ENCODE peak calls at places on chromosomes 1 and 21, in five cellular contexts. E is astrocyte, W is Panc1, U is lower lobe of right lung, R is heart left ventricle. S is an unnamed sample.

GRCh38 chr1:182143825-182144661 is 82.5 kb upstream of the ZNF648 start:
- DNase-seq in E (peak), W (no peak), U (peak), R (peak), S (no peak)

GRCh38 chr1:102970496-102971078 is 137.7 kb downstream of the COL11A1 start:
- DNase-seq in E (peak), W (peak), U (no peak), R (no peak), S (peak)

GRCh38 chr1:53545663-53546408 is 86.6 kb downstream of the DMRTB1 start:
- DNase-seq in E (no peak), W (no peak), U (peak), R (peak), S (no peak)

GRCh38 chr1:18875107-18875795 is 15.8 kb upstream of the TAS1R2 start:
- DNase-seq in E (peak), W (peak), U (peak), R (peak), S (peak)

GRCh38 chr1:210360852-210361477 is 32.3 kb downstream of the HHAT start:
- DNase-seq in E (peak), W (peak), U (no peak), R (no peak), S (peak)

GRCh38 chr1:185987611-185988441 is 253.6 kb downstream of the HMCN1 start:
- DNase-seq in E (no peak), W (no peak), U (no peak), R (no peak), S (no peak)

GRCh38 chr1:234730542-234731370 is 120.8 kb upstream of the IRF2BP2 start:
- DNase-seq in E (no peak), W (no peak), U (no peak), R (no peak), S (no peak)

GRCh38 chr21:28832013-28832714 is 160.5 kb downstream of the LTN1 start:
- DNase-seq in E (peak), W (peak), U (no peak), R (no peak), S (no peak)

GRCh38 chr1:8889925-8890785 is 11.7 kb upstream of the ENO1 start:
- DNase-seq in E (peak), W (no peak), U (peak), R (peak), S (peak)

GRCh38 chr1:2050793-2051682 is 827 bp downstream of the PRKCZ start:
- DNase-seq in E (no peak), W (no peak), U (no peak), R (no peak), S (no peak)

GRCh38 chr1:39776400-39776713 is 5.2 kb upstream of the OXCT2 start:
- DNase-seq in E (no peak), W (no peak), U (peak), R (no peak), S (no peak)

GRCh38 chr1:115063238-115063901 is 25.9 kb downstream of the TSPAN2 start:
- DNase-seq in E (peak), W (no peak), U (no peak), R (no peak), S (no peak)

GRCh38 chr1:117555806-117556205 is 50.0 kb upstream of the TENT5C start:
- DNase-seq in E (no peak), W (no peak), U (no peak), R (no peak), S (no peak)

GRCh38 chr1:114263343-114263742 is 109.7 kb upstream of the SYT6 start:
- DNase-seq in E (no peak), W (no peak), U (no peak), R (no peak), S (no peak)

GRCh38 chr1:149927056-149927534 is 508 bp downstream of the SF3B4 start:
- DNase-seq in E (no peak), W (no peak), U (no peak), R (no peak), S (no peak)

GRCh38 chr1:243471754-243472725 is 216.2 kb downstream of the SDCCAG8 start:
- DNase-seq in E (peak), W (no peak), U (no peak), R (no peak), S (no peak)

GRCh38 chr1:53683986-53684740 is 54.8 kb downstream of the GLIS1 start:
- DNase-seq in E (no peak), W (no peak), U (no peak), R (no peak), S (no peak)

GRCh38 chr1:97340951-97341350 is 579.9 kb downstream of the DPYD start:
- DNase-seq in E (peak), W (no peak), U (no peak), R (no peak), S (peak)

GRCh38 chr1:84271452-84272273 is 29.8 kb upstream of the SAMD13 start:
- DNase-seq in E (peak), W (no peak), U (no peak), R (no peak), S (no peak)

GRCh38 chr1:44500181-44501021 is 95.3 kb downstream of the RNF220 start:
- DNase-seq in E (peak), W (no peak), U (no peak), R (no peak), S (peak)

GRCh38 chr1:8472668-8473067 is 154.8 kb downstream of the SLC45A1 start:
- DNase-seq in E (no peak), W (no peak), U (no peak), R (no peak), S (no peak)

GRCh38 chr1:234958702-234959649 is 169.7 kb downstream of the TOMM20 start:
- DNase-seq in E (no peak), W (no peak), U (no peak), R (no peak), S (no peak)

GRCh38 chr1:50976890-50977574 is 7.0 kb downstream of the CDKN2C start:
- DNase-seq in E (peak), W (no peak), U (no peak), R (peak), S (no peak)

GRCh38 chr1:59926381-59927243 is at the start of gene CYP2J2:
- DNase-seq in E (peak), W (no peak), U (peak), R (peak), S (no peak)

GRCh38 chr1:54551891-54552290 is 3.9 kb downstream of the ACOT11 start:
- DNase-seq in E (no peak), W (no peak), U (no peak), R (no peak), S (no peak)

GRCh38 chr1:162500805-162501204 is 3.2 kb downstream of the UHMK1 start:
- DNase-seq in E (no peak), W (no peak), U (no peak), R (no peak), S (no peak)

GRCh38 chr21:41622831-41623548 is 115.0 kb upstream of the TMPRSS2 start:
- DNase-seq in E (peak), W (no peak), U (no peak), R (no peak), S (no peak)

GRCh38 chr1:35452086-35452485 is 105.1 kb downstream of the KIAA0319L start:
- DNase-seq in E (no peak), W (no peak), U (peak), R (peak), S (no peak)

GRCh38 chr1:109543988-109544735 is 4.3 kb upstream of the GNAI3 start:
- DNase-seq in E (no peak), W (no peak), U (no peak), R (no peak), S (no peak)

GRCh38 chr1:61606448-61607312 is 118.3 kb downstream of the TM2D1 start:
- DNase-seq in E (peak), W (no peak), U (peak), R (peak), S (peak)

GRCh38 chr1:51564124-51564523 is 45.1 kb upstream of the EPS15 start:
- DNase-seq in E (no peak), W (no peak), U (no peak), R (no peak), S (peak)

GRCh38 chr1:107683198-107683657 is 281.8 kb downstream of the VAV3 start:
- DNase-seq in E (no peak), W (no peak), U (no peak), R (no peak), S (no peak)

GRCh38 chr1:177355575-177355974 is 184.8 kb downstream of the BRINP2 start:
- DNase-seq in E (peak), W (peak), U (no peak), R (no peak), S (peak)

GRCh38 chr1:6519491-6519934 is 28.0 kb upstream of the PLEKHG5 start:
- DNase-seq in E (peak), W (no peak), U (no peak), R (no peak), S (no peak)

GRCh38 chr1:220484135-220484534 is 43.8 kb upstream of the MARK1 start:
- DNase-seq in E (no peak), W (no peak), U (no peak), R (no peak), S (no peak)

GRCh38 chr1:10781137-10781536 is 15.3 kb downstream of the CASZ1 start:
- DNase-seq in E (no peak), W (no peak), U (peak), R (peak), S (no peak)

GRCh38 chr1:4033129-4033676 is 133.1 kb upstream of the C1orf174 start:
- DNase-seq in E (no peak), W (no peak), U (no peak), R (no peak), S (no peak)

GRCh38 chr1:85200367-85200869 is 398 bp downstream of the SYDE2 start:
- DNase-seq in E (no peak), W (no peak), U (peak), R (peak), S (no peak)

GRCh38 chr1:6016191-6016865 is 24.1 kb upstream of the NPHP4 start:
- DNase-seq in E (peak), W (no peak), U (no peak), R (peak), S (peak)

DNA sequence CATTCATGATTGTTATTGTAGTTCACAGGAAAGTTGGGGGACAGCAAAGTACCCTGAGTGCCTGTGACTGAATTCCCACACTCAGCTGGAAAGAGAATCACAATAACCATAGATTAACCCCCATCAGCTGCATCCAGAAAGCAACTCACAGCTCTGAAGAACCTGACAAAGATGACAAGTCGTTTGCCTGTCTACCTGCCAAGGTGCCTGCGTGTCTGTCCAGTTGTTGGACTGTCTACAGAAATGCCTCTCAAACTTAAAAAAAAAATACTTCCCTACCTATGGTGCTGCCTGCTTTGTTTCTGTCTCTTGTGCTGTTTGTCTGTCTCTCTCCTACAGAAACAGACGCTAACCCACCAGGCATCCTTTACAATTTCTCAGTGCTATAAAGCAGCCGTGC is 154.7 kb upstream of the HMGB4 start:
- DNase-seq in E (no peak), W (no peak), U (no peak), R (no peak), S (no peak)
- TF ChIP-seq CTCF in E (no peak), W (no peak), U (no peak), R (no peak), S (no peak)

DNA sequence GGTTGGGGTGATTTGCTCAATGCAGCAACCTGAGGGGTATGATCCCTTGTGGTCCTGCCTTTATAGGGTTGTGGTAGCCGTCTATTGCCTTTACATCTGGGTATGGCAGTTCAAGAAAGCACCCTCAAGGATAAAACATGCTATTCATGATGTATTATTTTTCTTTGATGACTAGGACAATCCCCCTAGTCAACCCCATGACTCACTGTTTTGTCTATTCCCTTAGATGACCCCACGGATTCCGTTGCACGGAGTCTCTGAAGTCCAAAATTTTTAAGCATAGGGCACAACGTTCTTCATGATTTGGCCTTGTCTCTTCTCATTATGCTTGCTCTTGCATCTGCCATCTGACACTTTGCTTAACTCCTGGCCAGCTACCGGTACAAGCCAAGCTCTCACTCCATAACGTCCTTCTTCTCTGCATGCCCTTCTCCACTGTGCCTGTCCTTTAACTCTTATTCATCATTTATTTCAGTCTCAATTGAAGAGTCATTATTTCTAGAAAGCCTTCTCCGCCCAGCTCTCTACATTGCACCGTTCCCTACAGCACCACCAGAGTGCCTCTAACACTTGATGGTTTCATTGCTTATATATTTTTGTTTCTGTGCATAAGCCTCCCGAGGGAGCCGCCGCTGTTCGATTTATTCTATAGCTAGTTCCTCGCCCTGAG is 838 bp upstream of the DISP1 start:
- DNase-seq in E (peak), W (no peak), U (no peak), R (no peak), S (peak)
- H3K4me3 ChIP-seq in E (peak), W (peak), U (peak), R (peak), S (peak)

DNA sequence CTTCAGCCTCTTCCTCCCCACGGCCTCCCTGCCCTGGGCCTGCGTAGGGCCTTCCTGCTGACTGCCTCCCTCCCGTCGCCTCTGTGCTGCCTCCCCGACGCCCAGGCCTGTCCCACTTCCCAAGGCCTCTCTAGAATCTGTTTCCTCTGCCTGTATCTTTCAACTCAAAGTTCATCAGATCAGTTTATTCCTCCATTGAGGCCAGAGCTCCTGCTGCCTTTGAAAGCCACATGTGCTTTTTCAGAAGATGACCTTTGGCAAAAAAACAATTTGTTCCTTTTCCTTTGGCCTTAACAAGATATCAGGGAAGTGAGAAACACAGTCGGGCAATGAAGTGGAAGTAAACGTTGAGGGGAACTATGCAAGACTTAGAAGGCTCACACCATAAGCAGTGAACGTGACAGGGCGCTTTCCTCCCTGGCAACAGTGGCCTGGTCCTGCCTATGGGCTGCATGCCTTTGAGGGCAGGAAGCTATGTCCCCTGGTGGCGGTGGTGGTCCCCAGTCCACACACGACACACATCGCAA is 85.9 kb downstream of the PSMG1 start:
- DNase-seq in E (no peak), W (no peak), U (peak), R (peak), S (no peak)
- H3K27ac ChIP-seq in E (no peak), W (no peak), U (peak), R (peak), S (no peak)

DNA sequence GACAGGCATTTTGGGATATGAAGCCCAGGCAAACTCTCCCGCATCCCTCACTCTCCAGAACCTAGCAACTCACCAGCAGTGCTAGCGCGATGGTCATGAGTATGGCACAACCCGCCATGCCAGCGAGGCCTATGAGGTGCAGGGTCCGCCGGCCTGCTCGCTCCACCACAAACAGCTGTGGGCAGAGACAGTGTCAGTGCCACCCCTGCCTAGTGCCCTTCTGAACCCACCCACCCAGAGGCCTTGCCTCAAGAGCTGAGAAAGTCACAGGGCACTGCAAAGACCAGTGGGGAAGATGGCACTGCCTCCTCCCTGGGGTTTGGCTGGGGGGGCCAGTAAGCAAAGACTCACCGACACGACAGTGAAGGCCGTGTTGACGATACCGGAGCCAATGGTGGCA is 29.8 kb downstream of the SLC2A1 start:
- DNase-seq in E (no peak), W (no peak), U (no peak), R (no peak), S (no peak)
- TF ChIP-seq CTCF in E (no peak), W (no peak), U (no peak), R (no peak), S (no peak)

DNA sequence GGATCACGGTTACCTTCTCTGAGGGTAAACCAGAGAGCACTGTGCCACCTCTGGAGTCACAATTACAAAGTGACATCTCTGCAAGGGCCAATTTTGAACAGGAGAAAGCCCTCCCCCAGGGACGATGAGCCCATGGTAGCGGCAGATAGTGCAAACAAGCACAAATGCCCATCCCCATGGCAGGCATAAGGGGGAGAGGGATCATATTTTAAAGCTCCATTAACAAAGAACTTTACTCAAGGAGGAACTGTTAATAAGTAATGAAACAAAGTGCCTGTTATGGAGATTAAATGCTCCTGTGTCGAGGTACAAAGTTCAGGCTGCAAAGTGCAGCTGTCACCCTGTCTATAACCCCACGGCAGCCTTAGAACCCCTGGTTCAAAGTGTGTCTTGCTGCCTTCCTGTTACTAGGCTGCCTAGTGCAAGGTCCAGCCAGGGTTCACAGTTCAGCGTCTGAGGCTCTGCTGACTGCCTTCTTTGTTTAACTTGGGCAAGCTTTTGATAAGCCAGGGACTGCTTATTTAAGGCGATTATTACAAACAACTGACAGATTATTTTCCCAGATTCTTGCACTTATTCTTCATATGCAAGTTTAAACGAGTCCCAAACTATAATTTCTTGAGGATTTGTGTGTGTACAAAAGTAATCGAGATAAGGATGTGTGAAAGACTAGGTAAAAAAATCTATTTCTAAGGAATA is 75.7 kb upstream of the NRIP1 start:
- DNase-seq in E (no peak), W (no peak), U (peak), R (no peak), S (no peak)
- H3K4me3 ChIP-seq in E (no peak), W (no peak), U (no peak), R (no peak), S (no peak)

GRCh38 chr21:38915546-38915945 is 109.8 kb downstream of the ETS2 start:
- DNase-seq in E (no peak), W (no peak), U (no peak), R (no peak), S (no peak)

GRCh38 chr21:38914531-38915385 is 109.0 kb downstream of the ETS2 start:
- DNase-seq in E (peak), W (no peak), U (no peak), R (no peak), S (no peak)

GRCh38 chr21:38918629-38919346 is 113.1 kb downstream of the ETS2 start:
- DNase-seq in E (no peak), W (no peak), U (no peak), R (no peak), S (no peak)

GRCh38 chr21:38916214-38916964 is 110.7 kb downstream of the ETS2 start:
- DNase-seq in E (no peak), W (no peak), U (no peak), R (no peak), S (no peak)

GRCh38 chr21:38917045-38917774 is 111.5 kb downstream of the ETS2 start:
- DNase-seq in E (no peak), W (no peak), U (no peak), R (no peak), S (no peak)
- H3K27ac ChIP-seq in E (no peak), W (no peak), U (no peak), R (no peak), S (no peak)

GRCh38 chr1:153058154-153058553 is 842 bp upstream of the SPRR2A start:
- DNase-seq in E (no peak), W (no peak), U (no peak), R (no peak), S (no peak)
- TF ChIP-seq CTCF in E (no peak), W (no peak), U (no peak), R (no peak), S (no peak)

GRCh38 chr1:172449585-172450523 is 6.0 kb upstream of the PIGC start:
- DNase-seq in E (no peak), W (peak), U (peak), R (peak), S (peak)
- H3K4me3 ChIP-seq in E (no peak), W (peak), U (no peak), R (peak), S (no peak)

DNA sequence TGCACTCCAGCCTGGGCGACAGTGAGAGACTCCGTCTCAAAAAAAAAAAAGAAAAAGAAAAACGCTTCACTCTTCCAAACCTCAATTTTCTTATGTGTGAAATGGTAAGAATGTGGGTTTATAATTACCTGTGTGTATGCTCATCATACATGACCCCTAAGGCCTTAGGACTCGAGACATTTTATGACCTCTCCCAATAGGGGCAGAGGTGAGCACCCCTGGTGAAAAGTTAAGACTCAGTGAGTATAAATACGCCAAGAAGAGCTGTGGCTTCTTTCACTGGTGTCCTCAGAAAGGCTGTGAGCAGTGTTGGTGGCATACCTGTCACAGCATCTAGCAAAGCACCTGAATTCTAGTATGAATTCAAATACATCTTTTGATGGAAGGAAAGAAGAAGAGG is 7.8 kb upstream of the FCMR start:
- DNase-seq in E (no peak), W (no peak), U (no peak), R (no peak), S (no peak)
- H3K27ac ChIP-seq in E (no peak), W (no peak), U (no peak), R (no peak), S (no peak)